ENCODE peak calls at places on chromosomes 4 and X, in nine cellular contexts. D, Z, S, W, X, Y, J, M and F are unnamed samples.

GRCh38 chr4:99490286-99490685 is 20.5 kb upstream of the C4orf17 start:
- DNase-seq in D (no peak), Z (no peak), S (no peak), W (no peak), X (no peak), Y (no peak), J (no peak), M (no peak), F (no peak)

GRCh38 chr4:107115185-107115847 is 79.2 kb upstream of the DKK2 start:
- DNase-seq in D (no peak), Z (no peak), S (no peak), W (no peak), X (no peak), Y (no peak), J (no peak), M (no peak), F (no peak)

GRCh38 chr4:47071863-47072441 is 40.6 kb downstream of the GABRB1 start:
- DNase-seq in D (no peak), Z (peak; percentile 8), S (no peak), W (no peak), X (peak; percentile 82), Y (no peak), J (no peak), M (no peak), F (no peak)

GRCh38 chrX:18983711-18984380 is at the start of gene PHKA2:
- DNase-seq in D (peak; percentile 74), Z (peak; percentile 1), S (peak; percentile 1), W (no peak), X (peak; percentile 63), Y (no peak), J (peak; percentile 0), M (peak; percentile 65), F (no peak)

GRCh38 chr4:101835121-101835904 is 44.8 kb downstream of the BANK1 start:
- DNase-seq in D (peak; percentile 57), Z (peak; percentile 18), S (no peak), W (no peak), X (peak; percentile 44), Y (no peak), J (no peak), M (no peak), F (peak; percentile 67)

GRCh38 chr4:11597506-11597905 is 168.8 kb upstream of the HS3ST1 start:
- DNase-seq in D (peak; percentile 26), Z (no peak), S (no peak), W (no peak), X (no peak), Y (no peak), J (no peak), M (no peak), F (no peak)

GRCh38 chr4:155614111-155614762 is 52.4 kb upstream of the GUCY1A1 start:
- DNase-seq in D (no peak), Z (no peak), S (no peak), W (no peak), X (no peak), Y (no peak), J (no peak), M (no peak), F (no peak)

GRCh38 chr4:142840516-142841123 is 5.5 kb downstream of the INPP4B start:
- DNase-seq in D (no peak), Z (peak; percentile 39), S (no peak), W (no peak), X (no peak), Y (no peak), J (no peak), M (peak; percentile 28), F (no peak)

GRCh38 chr4:139175647-139176298 is 1.2 kb downstream of the ELF2 start:
- DNase-seq in D (no peak), Z (peak; percentile 30), S (peak; percentile 27), W (peak; percentile 4), X (no peak), Y (no peak), J (no peak), M (no peak), F (peak; percentile 58)

GRCh38 chr4:67871867-67872266 is 11.9 kb downstream of the TMPRSS11D start:
- DNase-seq in D (no peak), Z (peak; percentile 20), S (no peak), W (no peak), X (peak; percentile 59), Y (no peak), J (no peak), M (no peak), F (peak; percentile 42)